ENCODE peak calls at places on chromosome 3, in five cellular contexts. Q is H1, Z is K562, C is GM12878, K is HepG2. W is an unnamed sample.

GRCh38 chr3:62372621-62373041 is 719 bp downstream of the FEZF2 start:
- DNase-seq in K (no peak), Z (no peak), C (no peak), Q (no peak), W (no peak)

GRCh38 chr3:102354818-102355515 is 79.8 kb upstream of the ZPLD1 start:
- DNase-seq in C (no peak), Q (no peak), K (no peak), Z (no peak), W (peak)

GRCh38 chr3:149808209-149808829 is 4.7 kb upstream of the RNF13 start:
- DNase-seq in K (peak), Z (peak), C (no peak), Q (no peak), W (peak)

GRCh38 chr3:23329471-23329870 is 126.3 kb downstream of the UBE2E2 start:
- DNase-seq in K (no peak), C (no peak), Z (no peak), Q (no peak), W (no peak)

GRCh38 chr3:66348696-66349095 is 127.9 kb downstream of the SLC25A26 start:
- DNase-seq in Z (no peak), C (no peak), Q (no peak), K (no peak), W (no peak)

GRCh38 chr3:174618368-174618767 is 240.8 kb upstream of the NAALADL2 start:
- DNase-seq in Q (no peak), Z (no peak), C (no peak), K (no peak), W (no peak)

GRCh38 chr3:133775309-133775708 is 29.1 kb downstream of the TF start:
- DNase-seq in Q (no peak), Z (no peak), K (no peak), C (no peak), W (no peak)

GRCh38 chr3:160992712-160993111 is 112.4 kb downstream of the B3GALNT1 start:
- DNase-seq in Z (no peak), K (no peak), C (no peak), Q (no peak), W (no peak)

GRCh38 chr3:25548836-25549235 is 115.9 kb downstream of the TOP2B start:
- DNase-seq in C (no peak), K (no peak), Q (no peak), Z (no peak), W (no peak)

GRCh38 chr3:126261037-126261436 is 80.7 kb upstream of the ALDH1L1 start:
- DNase-seq in C (no peak), Q (no peak), K (peak), Z (peak), W (no peak)

GRCh38 chr3:99342374-99342773 is 296.0 kb upstream of the COL8A1 start:
- DNase-seq in K (no peak), C (no peak), Z (no peak), Q (no peak), W (no peak)

GRCh38 chr3:192005989-192006388 is 545.0 kb downstream of the PYDC2 start:
- DNase-seq in Q (no peak), Z (no peak), K (no peak), C (no peak), W (no peak)

GRCh38 chr3:141625506-141625905 is 112.6 kb upstream of the RNF7 start:
- DNase-seq in Q (no peak), K (no peak), Z (no peak), C (no peak), W (no peak)

GRCh38 chr3:97863025-97863424 is 41.2 kb downstream of the CRYBG3 start:
- DNase-seq in C (no peak), Q (no peak), Z (no peak), K (no peak), W (no peak)
- TF ChIP-seq SRF in C (no peak), Q (no peak), Z (no peak), K (no peak), W (no peak)

GRCh38 chr3:114389156-114389555 is 95.3 kb downstream of the TIGIT start:
- DNase-seq in Q (no peak), C (no peak), K (no peak), Z (no peak), W (no peak)
- TF ChIP-seq SRF in Q (no peak), C (no peak), K (no peak), Z (no peak), W (no peak)

GRCh38 chr3:8810561-8810960 is 41.1 kb upstream of the OXTR start:
- DNase-seq in K (no peak), Z (no peak), C (no peak), Q (no peak), W (no peak)

GRCh38 chr3:8817486-8817885 is 48.1 kb upstream of the OXTR start:
- DNase-seq in Z (no peak), C (no peak), K (no peak), Q (no peak), W (no peak)

GRCh38 chr3:8813411-8813810 is 44.0 kb upstream of the OXTR start:
- DNase-seq in Q (no peak), C (no peak), Z (no peak), K (no peak), W (no peak)

GRCh38 chr3:8816106-8816505 is 46.7 kb upstream of the OXTR start:
- DNase-seq in Z (no peak), Q (no peak), C (no peak), K (no peak), W (no peak)
- TF ChIP-seq SRF in Z (no peak), Q (no peak), C (no peak), K (no peak), W (no peak)

GRCh38 chr3:194030372-194030771 is 105.6 kb upstream of the HES1 start:
- DNase-seq in Z (no peak), C (no peak), K (peak), Q (no peak), W (no peak)
- TF ChIP-seq SRF in Z (no peak), C (no peak), K (no peak), Q (no peak), W (no peak)

GRCh38 chr3:4597204-4597985 is 104.2 kb downstream of the ITPR1 start:
- DNase-seq in Q (no peak), C (no peak), K (no peak), Z (no peak), W (no peak)
- TF ChIP-seq SRF in Q (no peak), C (no peak), K (no peak), Z (no peak), W (no peak)

GRCh38 chr3:120425877-120426276 is 24.9 kb downstream of the FSTL1 start:
- DNase-seq in Q (no peak), Z (no peak), C (no peak), K (no peak), W (no peak)
- TF ChIP-seq SRF in Q (no peak), Z (no peak), C (no peak), K (no peak), W (no peak)

GRCh38 chr3:107978116-107979057 is 112.4 kb downstream of the CD47 start:
- DNase-seq in Z (no peak), C (no peak), Q (no peak), K (no peak), W (no peak)
- TF ChIP-seq SRF in Z (no peak), C (no peak), Q (no peak), K (no peak), W (no peak)

GRCh38 chr3:17257269-17257668 is 372.5 kb downstream of the PLCL2 start:
- DNase-seq in Z (no peak), K (no peak), Q (no peak), C (no peak), W (no peak)

GRCh38 chr3:17260257-17260656 is 375.5 kb downstream of the PLCL2 start:
- DNase-seq in Z (no peak), Q (no peak), K (no peak), C (no peak), W (no peak)

GRCh38 chr3:17261627-17262369 is 377.0 kb downstream of the PLCL2 start:
- DNase-seq in Q (no peak), K (no peak), C (no peak), Z (no peak), W (no peak)

GRCh38 chr3:17258823-17259436 is 374.2 kb downstream of the PLCL2 start:
- DNase-seq in C (no peak), Q (no peak), Z (peak), K (peak), W (peak)
- TF ChIP-seq SRF in C (no peak), Q (no peak), Z (no peak), K (no peak), W (no peak)

GRCh38 chr3:183534249-183534648 is 21.3 kb downstream of the KLHL6 start:
- DNase-seq in Q (no peak), Z (no peak), C (no peak), K (no peak), W (no peak)

GRCh38 chr3:183537295-183537730 is 18.2 kb downstream of the KLHL6 start:
- DNase-seq in Z (no peak), Q (no peak), K (no peak), C (no peak), W (no peak)

GRCh38 chr3:183536238-183536880 is 19.1 kb downstream of the KLHL6 start:
- DNase-seq in C (peak), Q (no peak), K (no peak), Z (no peak), W (no peak)

GRCh38 chr3:183532620-183533409 is 22.7 kb downstream of the KLHL6 start:
- DNase-seq in K (no peak), Z (peak), Q (no peak), C (no peak), W (no peak)

DNA sequence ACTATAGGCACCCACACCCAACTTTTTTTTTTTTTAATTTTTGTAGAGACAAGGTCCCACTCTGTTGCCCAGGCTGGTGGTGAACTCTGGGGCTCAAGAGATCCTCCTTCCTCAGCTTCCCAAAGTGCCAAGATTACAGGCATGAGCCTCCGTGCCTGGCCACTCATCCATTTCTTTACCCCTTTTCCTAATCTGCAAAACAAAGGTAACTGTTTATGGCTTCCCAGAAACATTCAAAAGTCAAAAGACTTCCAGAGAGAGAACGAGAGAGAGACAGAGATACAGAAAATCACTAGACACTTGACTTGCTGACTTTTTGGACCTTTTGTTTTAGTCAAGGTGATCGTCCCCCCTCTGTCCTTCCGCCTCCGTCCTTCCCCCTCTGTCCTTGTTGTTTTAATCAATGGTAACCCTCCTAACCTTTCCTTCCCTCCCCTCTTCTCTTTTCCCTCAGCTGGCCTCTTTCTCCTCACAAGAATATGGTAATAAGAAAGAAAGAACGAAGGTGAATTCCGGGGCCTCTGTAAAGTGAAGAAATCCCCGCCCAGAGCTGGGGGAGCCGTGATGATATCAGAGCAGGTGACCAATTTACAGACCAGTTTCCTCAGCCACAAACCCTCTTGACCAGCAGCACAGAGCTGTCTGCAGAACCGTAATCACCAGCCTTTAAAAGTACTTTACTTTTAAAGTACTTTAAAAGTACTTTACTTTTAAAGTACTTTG is 21.9 kb downstream of the KLHL6 start:
- DNase-seq in Z (no peak), Q (no peak), C (no peak), K (no peak), W (no peak)
- TF ChIP-seq SRF in Z (no peak), Q (no peak), C (no peak), K (no peak), W (no peak)

GRCh38 chr3:189132125-189132744 is 39.5 kb upstream of the TPRG1 start:
- DNase-seq in K (peak), Z (no peak), Q (no peak), C (peak), W (peak)
- TF ChIP-seq SRF in K (no peak), Z (no peak), Q (no peak), C (no peak), W (peak)

W was measured in HCT116.